ENCODE peak calls at places on chromosome 11, in six cellular contexts. C is upper lobe of left lung, Z is GM12878, K is A549, S is K562, A is HepG2. L is an unnamed sample. For H3K9me3 and H3K4me1, the result is how much of the 10 kb centered on the place peaks cover.

GRCh38 chr11:2542406-2542805 is 97.6 kb downstream of the KCNQ1 start:
- ATAC-seq in C (no peak), Z (no peak), K (no peak), S (no peak), A (no peak), L (no peak)

GRCh38 chr11:119347242-119347641 is 737 bp upstream of the MFRP start:
- ATAC-seq in C (peak), Z (no peak), K (no peak), S (no peak), A (peak), L (peak)

GRCh38 chr11:40384991-40385390 is 1074.5 kb downstream of the LRRC4C start:
- ATAC-seq in C (no peak), Z (no peak), K (no peak), S (no peak), A (no peak), L (no peak)

GRCh38 chr11:67541198-67541597 is 18.0 kb upstream of the CABP2 start:
- ATAC-seq in C (no peak), Z (no peak), K (peak), S (no peak), A (peak), L (no peak)

GRCh38 chr11:65918211-65919150 is at the start of gene C11orf68:
- ATAC-seq in C (no peak), Z (peak), K (peak), S (peak), A (peak), L (peak)

GRCh38 chr11:111778047-111778558 is 11.9 kb upstream of the PPP2R1B start:
- ATAC-seq in C (no peak), Z (no peak), K (no peak), S (no peak), A (peak), L (no peak)

GRCh38 chr11:10310301-10310841 is 5.5 kb downstream of the ADM start:
- ATAC-seq in C (no peak), Z (no peak), K (no peak), S (no peak), A (no peak), L (no peak)

GRCh38 chr11:63738720-63739360 is 29.7 kb downstream of the ZFTA start:
- ATAC-seq in C (peak), Z (peak), K (peak), S (peak), A (no peak), L (peak)

GRCh38 chr11:118930152-118930712 is 4.5 kb upstream of the BCL9L start:
- ATAC-seq in C (peak), Z (peak), K (peak), S (peak), A (peak), L (peak)

GRCh38 chr11:75506827-75507226 is 18.9 kb downstream of the GDPD5 start:
- ATAC-seq in C (no peak), Z (no peak), K (no peak), S (no peak), A (no peak), L (no peak)

GRCh38 chr11:75654314-75654713 is 14.5 kb downstream of the MAP6 start:
- ATAC-seq in C (no peak), Z (peak), K (no peak), S (no peak), A (no peak), L (no peak)

GRCh38 chr11:126661051-126661450 is 305.6 kb downstream of the ST3GAL4 start:
- ATAC-seq in C (no peak), Z (no peak), K (no peak), S (no peak), A (no peak), L (no peak)

GRCh38 chr11:102144357-102145342 is 34.4 kb downstream of the YAP1 start:
- ATAC-seq in C (no peak), Z (no peak), K (no peak), S (no peak), A (peak), L (peak)

GRCh38 chr11:83908457-83908856 is 622.3 kb upstream of the CCDC90B start:
- ATAC-seq in C (no peak), Z (no peak), K (no peak), S (no peak), A (no peak), L (no peak)

GRCh38 chr11:129973068-129973467 is 29.6 kb downstream of the PRDM10 start:
- ATAC-seq in C (no peak), Z (peak), K (no peak), S (no peak), A (no peak), L (no peak)

GRCh38 chr11:12696911-12697581 is 22.8 kb downstream of the TEAD1 start:
- ATAC-seq in C (no peak), Z (no peak), K (no peak), S (no peak), A (no peak), L (no peak)

GRCh38 chr11:377883-378500 is 8.7 kb downstream of the B4GALNT4 start:
- ATAC-seq in C (no peak), Z (peak), K (peak), S (no peak), A (no peak), L (no peak)

GRCh38 chr11:76763573-76764348 is 19.4 kb upstream of the TSKU start:
- ATAC-seq in C (peak), Z (no peak), K (no peak), S (no peak), A (no peak), L (peak)

GRCh38 chr11:68810164-68810563 is 31.6 kb downstream of the CPT1A start:
- ATAC-seq in C (no peak), Z (no peak), K (no peak), S (no peak), A (no peak), L (no peak)

GRCh38 chr11:130609121-130610035 is 160.9 kb downstream of the ADAMTS15 start:
- ATAC-seq in C (peak), Z (peak), K (no peak), S (peak), A (no peak), L (peak)

GRCh38 chr11:100686476-100686875 is 612 bp upstream of the ARHGAP42 start:
- ATAC-seq in C (no peak), Z (no peak), K (no peak), S (no peak), A (no peak), L (no peak)

GRCh38 chr11:16111690-16112089 is 244.7 kb downstream of the SOX6 start:
- ATAC-seq in C (no peak), Z (no peak), K (no peak), S (no peak), A (no peak), L (no peak)

GRCh38 chr11:5932671-5933070 is 9.4 kb upstream of the OR56A3 start:
- ATAC-seq in C (no peak), Z (no peak), K (no peak), S (no peak), A (no peak), L (no peak)
- H3K9me3 ChIP-seq in C (under half), Z (under half), K (under half), S (under half), A (under half), L (under half)

GRCh38 chr11:122105009-122105828 is 10.8 kb downstream of the BLID start:
- ATAC-seq in C (no peak), Z (no peak), K (no peak), S (no peak), A (no peak), L (no peak)
- TF ChIP-seq EP300 in C (no peak), Z (no peak), K (no peak), S (no peak), A (no peak), L (no peak)

GRCh38 chr11:114799524-114799923 is 121.2 kb downstream of the NXPE2 start:
- ATAC-seq in C (no peak), Z (no peak), K (no peak), S (no peak), A (no peak), L (no peak)

GRCh38 chr11:114794048-114794684 is 115.8 kb downstream of the NXPE2 start:
- ATAC-seq in C (no peak), Z (no peak), K (no peak), S (no peak), A (no peak), L (no peak)

DNA sequence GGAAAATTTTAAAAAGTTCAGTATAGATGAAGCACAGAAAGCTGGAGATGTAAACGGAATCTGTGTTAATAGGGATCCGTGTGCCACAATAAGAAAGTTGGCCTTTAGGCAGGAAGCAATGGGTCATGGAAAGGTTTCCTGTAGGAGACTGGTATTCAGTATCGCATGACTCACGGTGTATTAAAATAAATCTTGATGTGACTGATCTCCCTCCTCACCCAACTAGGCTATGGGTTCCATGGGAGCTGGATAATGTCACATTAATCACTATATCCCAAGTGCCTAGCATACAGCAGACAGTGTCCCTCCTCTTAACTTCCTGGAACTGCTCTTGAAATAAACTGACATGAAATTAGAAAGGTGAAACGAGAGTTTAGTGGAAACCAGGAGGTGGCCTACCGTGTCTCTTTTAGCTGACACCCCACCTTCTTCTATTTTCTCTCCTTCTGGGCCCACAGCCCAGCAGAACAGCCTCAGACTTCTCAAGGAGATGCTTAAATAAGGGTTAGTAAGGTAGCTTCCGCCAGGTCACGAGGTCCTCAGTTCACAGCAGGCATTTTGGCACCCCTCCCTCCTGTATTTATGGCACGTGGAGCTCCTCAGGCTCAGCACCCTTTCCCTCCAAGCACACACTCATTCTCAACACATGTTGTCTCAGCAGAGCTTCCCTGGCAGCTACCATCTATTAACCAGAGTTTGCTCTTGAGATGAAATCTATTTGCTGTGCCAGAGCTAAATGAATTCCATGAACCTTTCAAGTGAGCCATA is 118.8 kb downstream of the NXPE2 start:
- ATAC-seq in C (no peak), Z (no peak), K (no peak), S (no peak), A (no peak), L (no peak)
- H3K4me1 ChIP-seq in C (under half), Z (under half), K (under half), S (under half), A (under half), L (under half)

GRCh38 chr11:125454047-125454446 is 42.0 kb downstream of the FEZ1 start:
- ATAC-seq in C (no peak), Z (no peak), K (no peak), S (peak), A (no peak), L (no peak)
- H3K9me3 ChIP-seq in C (under half), Z (under half), K (under half), S (under half), A (under half), L (under half)

GRCh38 chr11:114400222-114400973 is at the start of the genes C11orf71 and RBM7:
- ATAC-seq in C (peak), Z (peak), K (peak), S (peak), A (peak), L (peak)
- TF ChIP-seq EP300 in C (no peak), Z (no peak), K (no peak), S (peak), A (peak), L (no peak)

GRCh38 chr11:73381589-73381988 is 5.4 kb downstream of the RELT start:
- ATAC-seq in C (no peak), Z (no peak), K (no peak), S (no peak), A (no peak), L (no peak)

GRCh38 chr11:73380321-73380720 is 4.1 kb downstream of the RELT start:
- ATAC-seq in C (no peak), Z (no peak), K (no peak), S (no peak), A (no peak), L (no peak)

GRCh38 chr11:73380897-73381410 is 4.8 kb downstream of the RELT start:
- ATAC-seq in C (no peak), Z (no peak), K (no peak), S (no peak), A (no peak), L (no peak)

GRCh38 chr11:73376803-73377629 is 817 bp downstream of the RELT start:
- ATAC-seq in C (peak), Z (peak), K (peak), S (peak), A (peak), L (peak)

DNA sequence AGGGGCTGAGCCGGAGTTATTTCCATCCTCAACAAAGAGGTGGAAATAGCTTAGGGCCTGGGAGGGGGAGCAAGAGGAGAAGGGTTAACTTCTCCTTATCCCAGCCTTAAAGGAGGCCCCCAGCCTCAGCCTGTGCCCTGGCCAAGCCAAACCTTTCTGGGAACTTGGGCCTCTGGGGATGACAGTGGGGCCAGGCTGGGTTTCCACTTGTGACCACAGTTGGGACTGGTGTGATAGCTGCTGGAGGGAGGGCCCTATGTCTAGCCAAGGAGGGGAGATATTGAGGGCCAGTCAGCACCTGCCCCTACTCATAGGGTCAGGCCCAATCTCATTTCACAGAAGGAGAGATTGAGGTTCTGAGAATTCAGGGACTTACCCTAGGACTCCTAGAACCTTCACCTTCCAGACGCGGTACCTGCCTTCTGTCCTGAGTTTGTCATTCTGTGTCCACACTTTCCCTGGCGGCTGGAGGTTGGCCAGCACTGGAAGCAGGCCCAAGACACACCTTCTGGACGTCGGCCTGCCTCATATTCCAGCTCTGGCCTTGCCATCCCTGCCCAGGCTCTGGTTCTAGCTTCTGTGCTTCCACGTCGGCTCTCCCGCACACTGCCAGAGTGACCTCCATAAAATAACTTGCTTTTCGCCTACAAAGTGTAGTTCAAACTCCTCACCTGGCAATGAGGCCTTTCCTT is 3.1 kb downstream of the RELT start:
- ATAC-seq in C (no peak), Z (no peak), K (no peak), S (no peak), A (no peak), L (no peak)
- H3K4me1 ChIP-seq in C (half or more), Z (half or more), K (under half), S (half or more), A (under half), L (under half)

GRCh38 chr11:99208813-99209212 is 188.1 kb downstream of the CNTN5 start:
- ATAC-seq in C (no peak), Z (no peak), K (no peak), S (no peak), A (no peak), L (no peak)
- H3K9me3 ChIP-seq in C (under half), Z (under half), K (under half), S (under half), A (under half), L (under half)

DNA sequence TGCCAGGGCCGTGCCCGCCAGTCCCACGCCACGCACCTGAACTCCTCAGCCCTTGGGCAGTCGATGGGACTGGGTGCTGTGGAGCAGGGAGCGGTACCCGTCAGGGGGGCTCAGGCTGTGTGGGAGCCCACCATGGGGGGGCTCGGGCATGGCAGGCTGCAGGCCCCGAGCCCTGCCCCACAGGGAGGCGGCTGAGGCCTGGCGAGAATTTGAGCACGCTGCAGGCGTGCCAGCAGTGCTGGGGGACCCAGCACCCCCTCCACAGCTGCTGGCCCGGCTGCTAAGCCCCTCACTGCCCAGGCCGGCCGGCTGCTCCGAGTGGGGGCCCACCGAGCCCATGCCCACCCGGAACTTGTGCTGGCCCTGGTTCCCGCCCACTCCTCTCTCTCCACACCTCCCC is 56.8 kb downstream of the TMPRSS5 start:
- ATAC-seq in C (no peak), Z (no peak), K (no peak), S (no peak), A (no peak), L (no peak)
- TF ChIP-seq EP300 in C (no peak), Z (no peak), K (no peak), S (no peak), A (no peak), L (no peak)

DNA sequence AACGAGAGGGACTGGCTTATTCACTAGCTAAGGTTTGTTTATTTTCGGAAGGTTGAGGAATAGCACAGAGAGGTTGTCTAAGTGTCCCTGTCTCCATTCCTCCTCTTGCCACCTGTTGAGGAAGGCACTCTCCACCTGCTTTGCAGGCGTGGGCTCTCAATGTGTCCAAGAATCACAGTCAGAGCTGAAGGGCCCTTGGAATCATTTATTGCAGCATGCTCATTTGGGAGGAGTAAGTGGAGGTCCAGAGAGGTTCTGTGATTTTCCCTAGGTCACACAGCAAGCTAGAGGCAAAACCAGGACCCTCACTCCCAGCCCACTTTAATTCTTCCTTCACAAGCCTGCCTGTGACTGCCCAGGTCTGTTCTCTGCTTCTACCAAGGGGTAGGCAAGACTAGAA is 21.3 kb downstream of the ZBTB16 start:
- ATAC-seq in C (no peak), Z (no peak), K (no peak), S (no peak), A (no peak), L (no peak)
- H3K4me1 ChIP-seq in C (half or more), Z (under half), K (under half), S (under half), A (half or more), L (half or more)

DNA sequence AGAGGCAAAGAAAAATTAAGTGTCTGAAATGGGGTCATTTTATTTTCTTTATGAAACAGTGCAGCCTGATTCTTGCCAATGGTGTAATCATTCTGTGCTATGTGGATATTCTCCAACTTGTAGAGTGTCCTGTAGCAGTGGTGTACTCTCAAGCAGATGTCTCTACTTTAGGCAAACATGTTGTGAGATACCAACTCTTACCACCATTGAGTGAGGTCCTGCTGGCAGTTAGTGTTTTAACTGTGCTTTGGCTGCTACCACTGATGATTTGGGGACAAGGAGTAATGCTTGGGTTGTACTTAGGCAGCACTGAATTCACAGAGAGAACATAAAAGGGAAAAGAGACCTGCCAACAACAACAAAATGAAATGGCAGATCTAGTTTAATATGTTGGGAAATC is 122.5 kb downstream of the APIP start:
- ATAC-seq in C (no peak), Z (no peak), K (no peak), S (no peak), A (no peak), L (no peak)
- H3K9me3 ChIP-seq in C (under half), Z (under half), K (under half), S (under half), A (under half), L (under half)

L was measured in gastroesophageal sphincter.